ENCODE peak calls at places on chromosomes 3 and 15, in ten cellular contexts. U is mesendoderm, R is PC-3, S is hippocampal formation, C is NCI-H187, W is HFF-Myc, L is HAP-1, F is GM23248, N is Kasumi-1, M is left colon. Y is an unnamed sample.

GRCh38 chr3:130671545-130671944 is 75.1 kb downstream of the PIK3R4 start:
- DNase-seq in U (peak; percentile 14), R (peak; percentile 20), S (no peak), C (peak; percentile 21), W (no peak), L (no peak), F (no peak), N (no peak), M (no peak), Y (no peak)

GRCh38 chr15:101320501-101321052 is 25.5 kb upstream of the SNRPA1 start:
- DNase-seq in U (peak; percentile 84), R (no peak), S (no peak), C (no peak), W (no peak), L (no peak), F (peak; percentile 76), N (peak; percentile 98), M (peak; percentile 45), Y (peak; percentile 26)

GRCh38 chr3:140715035-140715434 is 37.2 kb downstream of the TRIM42 start:
- DNase-seq in U (no peak), R (peak; percentile 30), S (no peak), C (no peak), W (no peak), L (peak; percentile 6), F (no peak), N (no peak), M (peak; percentile 31), Y (no peak)

GRCh38 chr3:10400749-10401495 is 80.0 kb upstream of the SEC13 start:
- DNase-seq in U (no peak), R (no peak), S (no peak), C (no peak), W (no peak), L (no peak), F (no peak), N (no peak), M (no peak), Y (no peak)

GRCh38 chr15:64459382-64459781 is 996 bp upstream of the ZNF609 start:
- DNase-seq in U (peak; percentile 38), R (no peak), S (no peak), C (no peak), W (no peak), L (no peak), F (no peak), N (no peak), M (no peak), Y (no peak)

GRCh38 chr15:61083081-61083780 is 145.9 kb downstream of the RORA start:
- DNase-seq in U (no peak), R (no peak), S (no peak), C (no peak), W (no peak), L (no peak), F (no peak), N (no peak), M (no peak), Y (no peak)

GRCh38 chr15:56794150-56794922 is 61.0 kb upstream of the ZNF280D start:
- DNase-seq in U (no peak), R (no peak), S (no peak), C (no peak), W (no peak), L (no peak), F (peak; percentile 17), N (no peak), M (no peak), Y (no peak)

GRCh38 chr3:127800508-127800907 is 21.8 kb downstream of the MGLL start:
- DNase-seq in U (no peak), R (no peak), S (no peak), C (no peak), W (no peak), L (no peak), F (peak; percentile 60), N (peak; percentile 97), M (no peak), Y (peak; percentile 12)

GRCh38 chr3:116863842-116864626 is 154.5 kb downstream of the TUSC7 start:
- DNase-seq in U (peak; percentile 80), R (peak; percentile 52), S (peak; percentile 30), C (peak; percentile 4), W (peak; percentile 2), L (peak; percentile 77), F (peak; percentile 64), N (peak; percentile 62), M (no peak), Y (peak; percentile 69)

GRCh38 chr15:58771621-58772235 is 626 bp downstream of the MINDY2 start:
- DNase-seq in U (peak; percentile 77), R (peak; percentile 35), S (peak; percentile 73), C (no peak), W (no peak), L (peak; percentile 65), F (peak; percentile 58), N (peak; percentile 26), M (peak; percentile 67), Y (no peak)

GRCh38 chr3:129506272-129506742 is 22.1 kb upstream of the RHO start:
- DNase-seq in U (no peak), R (no peak), S (no peak), C (peak; percentile 6), W (no peak), L (no peak), F (no peak), N (no peak), M (no peak), Y (no peak)

GRCh38 chr3:38397320-38397719 is 50.7 kb downstream of the XYLB start:
- DNase-seq in U (peak; percentile 63), R (peak; percentile 25), S (no peak), C (no peak), W (peak; percentile 4), L (no peak), F (peak; percentile 49), N (peak; percentile 43), M (peak; percentile 9), Y (no peak)

GRCh38 chr15:78739996-78740903 is 71.0 kb downstream of the ADAMTS7 start:
- DNase-seq in U (peak; percentile 90), R (peak; percentile 66), S (no peak), C (no peak), W (no peak), L (peak; percentile 82), F (peak; percentile 74), N (peak; percentile 71), M (peak; percentile 86), Y (peak; percentile 62)